ENCODE peak calls at places on chromosomes 3 and 15, in four cellular contexts. F, V, M and L are unnamed samples.

GRCh38 chr15:58340176-58340575 is 91.6 kb upstream of the LIPC start:
- DNase-seq in M (no peak), V (no peak), F (no peak), L (no peak)

GRCh38 chr3:14761121-14761672 is 57.6 kb upstream of the FGD5 start:
- DNase-seq in F (no peak), V (no peak), M (no peak), L (no peak)

GRCh38 chr3:11498646-11499045 is 145.1 kb downstream of the VGLL4 start:
- DNase-seq in V (no peak), M (no peak), F (peak), L (no peak)

GRCh38 chr15:77568960-77569646 is 63.6 kb downstream of the LINGO1 start:
- DNase-seq in F (peak), V (no peak), M (no peak), L (no peak)

GRCh38 chr3:125240496-125240895 is 27.9 kb upstream of the SLC12A8 start:
- DNase-seq in V (no peak), M (no peak), F (peak), L (no peak)

GRCh38 chr3:69209413-69209812 is 87.0 kb upstream of the LMOD3 start:
- DNase-seq in V (no peak), M (no peak), F (no peak), L (no peak)

GRCh38 chr3:65356331-65357286 is 668.8 kb upstream of the ADAMTS9 start:
- DNase-seq in F (no peak), V (no peak), M (no peak), L (no peak)

GRCh38 chr3:126546549-126547239 is 12.0 kb downstream of the C3orf22 start:
- DNase-seq in V (no peak), F (no peak), M (no peak), L (no peak)

GRCh38 chr3:66428733-66429132 is 72.1 kb downstream of the LRIG1 start:
- DNase-seq in M (no peak), F (no peak), V (no peak), L (peak)

GRCh38 chr15:38895326-38896282 is 331.0 kb upstream of the RASGRP1 start:
- DNase-seq in M (no peak), F (no peak), V (no peak), L (no peak)

GRCh38 chr3:197878427-197878826 is 71.6 kb upstream of the RPL35A start:
- DNase-seq in V (no peak), F (no peak), M (peak), L (no peak)

GRCh38 chr3:19947549-19948071 is 713 bp downstream of the RAB5A start:
- DNase-seq in F (peak), V (peak), M (no peak), L (no peak)

GRCh38 chr3:29789686-29790085 is 508.8 kb downstream of the RBMS3 start:
- DNase-seq in F (no peak), M (no peak), V (no peak), L (no peak)

GRCh38 chr15:89912674-89913396 is at the start of gene ARPIN:
- DNase-seq in M (no peak), V (peak), F (peak), L (no peak)

GRCh38 chr3:194575484-194576210 is 57.6 kb downstream of the TMEM44 start:
- DNase-seq in V (no peak), F (no peak), M (no peak), L (no peak)

GRCh38 chr15:100858294-100858693 is 21.3 kb upstream of the ALDH1A3 start:
- DNase-seq in M (no peak), V (no peak), F (no peak), L (no peak)

GRCh38 chr15:39874890-39875549 is 45.0 kb downstream of the GPR176 start:
- DNase-seq in F (peak), V (no peak), M (peak), L (no peak)

GRCh38 chr3:182715006-182715405 is 78.3 kb upstream of the ATP11B start:
- DNase-seq in M (no peak), F (no peak), V (no peak), L (no peak)

GRCh38 chr3:135966349-135966695 is 794 bp downstream of the PPP2R3A start:
- DNase-seq in M (no peak), F (no peak), V (no peak), L (peak)

GRCh38 chr3:10524270-10524669 is 18.9 kb upstream of the ATP2B2 start:
- DNase-seq in M (no peak), F (no peak), V (no peak), L (no peak)

GRCh38 chr3:97713634-97714033 is 50.9 kb upstream of the ARL6 start:
- DNase-seq in V (no peak), F (no peak), M (no peak), L (no peak)

GRCh38 chr15:41777421-41777973 is 3.2 kb downstream of the MAPKBP1 start:
- DNase-seq in V (no peak), M (no peak), F (no peak), L (no peak)